ENCODE peak calls at places on chromosome 2, in seven cellular contexts. I is CD8-positive, alpha-beta memory T cell; M is Peyer's patch; R is colonic mucosa; Z is HCT116; Y is astrocyte; U is RWPE2. S is an unnamed sample. For H3K4me1 and H3K36me3, the result is how much of the 10 kb centered on the place peaks cover.

GRCh38 chr2:120344991-120345975 is 653 bp upstream of the INHBB start:
- DNase-seq in I (no peak), M (no peak), R (no peak), Z (no peak), Y (no peak), U (no peak), S (no peak)

GRCh38 chr2:9832586-9832985 is 10.7 kb upstream of the TAF1B start:
- DNase-seq in I (no peak), M (no peak), R (no peak), Z (no peak), Y (peak), U (no peak), S (no peak)

GRCh38 chr2:66874411-66874810 is 439.5 kb downstream of the MEIS1 start:
- DNase-seq in I (no peak), M (no peak), R (no peak), Z (no peak), Y (peak), U (no peak), S (no peak)

GRCh38 chr2:219230201-219230540 is 565 bp downstream of the ANKZF1 start:
- DNase-seq in I (no peak), M (peak), R (peak), Z (no peak), Y (peak), U (no peak), S (no peak)

GRCh38 chr2:42944744-42945415 is 152.5 kb upstream of the HAAO start:
- DNase-seq in I (no peak), M (no peak), R (no peak), Z (peak), Y (no peak), U (no peak), S (no peak)

GRCh38 chr2:177692828-177693269 is 300.3 kb downstream of the AGPS start:
- DNase-seq in I (no peak), M (no peak), R (no peak), Z (no peak), Y (no peak), U (no peak), S (no peak)

GRCh38 chr2:172900871-172901270 is 165.2 kb downstream of the RAPGEF4 start:
- DNase-seq in I (no peak), M (no peak), R (no peak), Z (no peak), Y (no peak), U (no peak), S (no peak)

GRCh38 chr2:74740395-74741075 is 86.5 kb downstream of the SEMA4F start:
- DNase-seq in I (no peak), M (no peak), R (peak), Z (peak), Y (peak), U (peak), S (no peak)

GRCh38 chr2:167924556-167924955 is 322.8 kb downstream of the STK39 start:
- DNase-seq in I (no peak), M (no peak), R (no peak), Z (no peak), Y (no peak), U (no peak), S (no peak)

GRCh38 chr2:215119847-215120246 is 18.6 kb downstream of the ABCA12 start:
- DNase-seq in I (no peak), M (no peak), R (no peak), Z (no peak), Y (no peak), U (no peak), S (no peak)

GRCh38 chr2:224650815-224651439 is 65.2 kb downstream of the CCDC195 start:
- DNase-seq in I (peak), M (no peak), R (peak), Z (peak), Y (peak), U (no peak), S (no peak)

GRCh38 chr2:173764094-173764493 is 201.1 kb downstream of the SP3 start:
- DNase-seq in I (no peak), M (no peak), R (no peak), Z (no peak), Y (no peak), U (no peak), S (no peak)

GRCh38 chr2:125855204-125855603 is 800.8 kb upstream of the GYPC start:
- DNase-seq in I (no peak), M (no peak), R (no peak), Z (no peak), Y (no peak), U (no peak), S (no peak)

GRCh38 chr2:63654959-63655358 is 66.2 kb downstream of the MDH1 start:
- DNase-seq in I (no peak), M (no peak), R (no peak), Z (no peak), Y (peak), U (no peak), S (no peak)

GRCh38 chr2:128710242-128710641 is 391.6 kb upstream of the HS6ST1 start:
- DNase-seq in I (no peak), M (no peak), R (no peak), Z (no peak), Y (no peak), U (no peak), S (no peak)

GRCh38 chr2:26588576-26588975 is 52.6 kb downstream of the CIB4 start:
- DNase-seq in I (no peak), M (no peak), R (no peak), Z (no peak), Y (no peak), U (no peak), S (no peak)

GRCh38 chr2:46018773-46019593 is 278.2 kb upstream of the EPAS1 start:
- DNase-seq in I (no peak), M (no peak), R (no peak), Z (no peak), Y (no peak), U (no peak), S (no peak)

GRCh38 chr2:100903534-100904258 is 83.8 kb downstream of the NPAS2 start:
- DNase-seq in I (no peak), M (no peak), R (no peak), Z (no peak), Y (peak), U (no peak), S (no peak)

GRCh38 chr2:45168731-45169338 is 159.6 kb upstream of the SIX2 start:
- DNase-seq in I (no peak), M (no peak), R (no peak), Z (no peak), Y (no peak), U (no peak), S (no peak)

GRCh38 chr2:201406077-201406662 is 45.1 kb downstream of the TRAK2 start:
- DNase-seq in I (no peak), M (no peak), R (no peak), Z (no peak), Y (peak), U (no peak), S (no peak)
- H3K4me1 ChIP-seq in I (under half), M (under half), R (under half), Z (under half), Y (under half), U (under half), S (under half)

DNA sequence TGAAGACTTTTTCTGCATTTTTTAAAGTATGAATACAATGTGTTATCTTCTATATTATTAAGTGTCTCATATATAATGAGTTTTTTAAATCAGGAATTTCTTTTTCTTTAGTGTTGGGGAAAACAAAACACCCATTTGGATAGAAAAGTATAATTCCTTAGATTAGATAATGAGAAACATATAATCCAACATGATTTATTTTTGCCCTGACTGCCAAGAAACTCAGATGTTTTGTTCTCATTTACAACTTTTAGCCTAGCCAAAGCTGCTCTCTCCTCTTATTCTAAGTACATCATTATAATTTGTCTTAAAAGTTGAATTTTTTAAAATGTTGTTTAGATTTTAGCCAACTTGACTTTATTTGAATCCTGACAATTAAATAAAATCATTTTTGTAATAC is 68.7 kb downstream of the SLC40A1 start:
- DNase-seq in I (no peak), M (no peak), R (no peak), Z (no peak), Y (no peak), U (no peak), S (no peak)
- H3K27ac ChIP-seq in I (no peak), M (no peak), R (no peak), Z (no peak), Y (no peak), U (no peak), S (no peak)

GRCh38 chr2:105099153-105099552 is 61.3 kb downstream of the MRPS9 start:
- DNase-seq in I (no peak), M (no peak), R (no peak), Z (no peak), Y (no peak), U (no peak), S (no peak)
- H3K36me3 ChIP-seq in I (under half), M (under half), R (under half), Z (under half), Y (under half), U (under half), S (under half)

DNA sequence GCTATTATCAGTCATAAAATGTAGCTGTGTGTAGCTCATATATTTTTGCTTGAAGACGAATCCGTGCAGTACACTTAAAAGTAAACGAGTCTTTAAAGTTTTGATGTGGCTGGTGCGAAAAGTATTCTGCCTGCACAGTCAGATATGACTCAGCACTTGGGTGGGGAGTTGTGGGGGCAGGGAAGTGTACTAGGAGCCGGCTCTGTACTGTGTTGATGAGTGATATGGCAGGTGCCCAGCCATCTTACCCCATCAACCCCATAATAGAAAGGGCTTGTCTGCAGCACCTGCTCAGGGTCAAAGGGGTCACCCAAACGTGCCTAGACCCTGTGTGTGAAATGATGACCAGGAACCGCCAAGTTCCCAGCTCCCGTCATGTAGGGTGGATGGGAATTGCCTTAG is 47.8 kb downstream of the BCL2L11 start:
- DNase-seq in I (no peak), M (no peak), R (peak), Z (peak), Y (peak), U (no peak), S (peak)
- H3K4me1 ChIP-seq in I (under half), M (under half), R (under half), Z (under half), Y (under half), U (under half), S (under half)

GRCh38 chr2:190503088-190503487 is 31.4 kb downstream of the NEMP2 start:
- DNase-seq in I (no peak), M (no peak), R (peak), Z (no peak), Y (no peak), U (no peak), S (no peak)
- H3K27ac ChIP-seq in I (no peak), M (no peak), R (peak), Z (no peak), Y (no peak), U (no peak), S (no peak)

GRCh38 chr2:54650612-54651011 is 72.8 kb upstream of the EML6 start:
- DNase-seq in I (no peak), M (no peak), R (no peak), Z (no peak), Y (no peak), U (no peak), S (no peak)
- H3K36me3 ChIP-seq in I (half or more), M (half or more), R (half or more), Z (under half), Y (half or more), U (half or more), S (half or more)

GRCh38 chr2:20012282-20013060 is at the start of gene MATN3:
- DNase-seq in I (no peak), M (no peak), R (peak), Z (no peak), Y (peak), U (no peak), S (no peak)

GRCh38 chr2:20013061-20013721 is 723 bp upstream of the MATN3 start:
- DNase-seq in I (no peak), M (no peak), R (no peak), Z (no peak), Y (no peak), U (no peak), S (no peak)

GRCh38 chr2:20012032-20012281 is 511 bp downstream of the MATN3 start:
- DNase-seq in I (no peak), M (no peak), R (no peak), Z (no peak), Y (no peak), U (no peak), S (no peak)

GRCh38 chr2:20008703-20009102 is 3.8 kb downstream of the MATN3 start:
- DNase-seq in I (no peak), M (no peak), R (no peak), Z (no peak), Y (no peak), U (no peak), S (no peak)

GRCh38 chr2:20011276-20012031 is 1.0 kb downstream of the MATN3 start:
- DNase-seq in I (no peak), M (no peak), R (no peak), Z (no peak), Y (no peak), U (no peak), S (no peak)
- H3K4me1 ChIP-seq in I (under half), M (under half), R (under half), Z (under half), Y (under half), U (under half), S (under half)

GRCh38 chr2:157839162-157839801 is 36.8 kb downstream of the ACVR1 start:
- DNase-seq in I (no peak), M (no peak), R (no peak), Z (no peak), Y (peak), U (no peak), S (no peak)
- H3K27ac ChIP-seq in I (no peak), M (no peak), R (peak), Z (peak), Y (peak), U (peak), S (no peak)

GRCh38 chr2:144356402-144356801 is 163.5 kb downstream of the ZEB2 start:
- DNase-seq in I (no peak), M (no peak), R (no peak), Z (no peak), Y (peak), U (no peak), S (no peak)
- H3K36me3 ChIP-seq in I (under half), M (under half), R (under half), Z (under half), Y (under half), U (under half), S (under half)